ENCODE peak calls at places on chromosomes 5 and 9, in four cellular contexts. One of them, this sample, is unnamed.

GRCh38 chr5:144162686-144163085 is 7.8 kb downstream of the YIPF5 start:
- DNase-seq in mucosa of descending colon: no peak
- DNase-seq in tibial artery: no peak
- DNase-seq in heart left ventricle: no peak
- DNase-seq in this sample: no peak

GRCh38 chr5:16616536-16617271 is at the start of gene RETREG1:
- DNase-seq in tibial artery: peak; percentile 45
- DNase-seq in heart left ventricle: peak; percentile 67
- DNase-seq in mucosa of descending colon: peak; percentile 86
- DNase-seq in this sample: no peak

GRCh38 chr5:157956271-157956885 is 97.4 kb upstream of the CLINT1 start:
- DNase-seq in heart left ventricle: no peak
- DNase-seq in tibial artery: no peak
- DNase-seq in mucosa of descending colon: no peak
- DNase-seq in this sample: no peak

GRCh38 chr5:9454012-9454481 is 91.8 kb downstream of the SEMA5A start:
- DNase-seq in mucosa of descending colon: no peak
- DNase-seq in tibial artery: no peak
- DNase-seq in heart left ventricle: no peak
- DNase-seq in this sample: no peak

GRCh38 chr5:176413255-176413565 is 3.1 kb downstream of the CLTB start:
- DNase-seq in tibial artery: no peak
- DNase-seq in heart left ventricle: no peak
- DNase-seq in mucosa of descending colon: no peak
- DNase-seq in this sample: no peak

GRCh38 chr5:17325770-17326599 is 108.6 kb downstream of the BASP1 start:
- DNase-seq in tibial artery: no peak
- DNase-seq in heart left ventricle: no peak
- DNase-seq in mucosa of descending colon: no peak
- DNase-seq in this sample: no peak

GRCh38 chr9:129972816-129973215 is 70.2 kb downstream of the FNBP1 start:
- DNase-seq in heart left ventricle: no peak
- DNase-seq in mucosa of descending colon: no peak
- DNase-seq in tibial artery: no peak
- DNase-seq in this sample: no peak

GRCh38 chr5:56229106-56229505 is 4.0 kb downstream of the ANKRD55 start:
- DNase-seq in heart left ventricle: no peak
- DNase-seq in tibial artery: no peak
- DNase-seq in mucosa of descending colon: no peak
- DNase-seq in this sample: no peak

GRCh38 chr9:14343236-14343947 is 29.5 kb upstream of the NFIB start:
- DNase-seq in heart left ventricle: no peak
- DNase-seq in tibial artery: no peak
- DNase-seq in mucosa of descending colon: no peak
- DNase-seq in this sample: no peak

GRCh38 chr9:128435611-128436010 is 15.0 kb downstream of the CERCAM start:
- DNase-seq in mucosa of descending colon: no peak
- DNase-seq in tibial artery: no peak
- DNase-seq in heart left ventricle: no peak
- DNase-seq in this sample: no peak

GRCh38 chr9:128439273-128439672 is 16.5 kb upstream of the ODF2 start:
- DNase-seq in heart left ventricle: no peak
- DNase-seq in tibial artery: no peak
- DNase-seq in mucosa of descending colon: no peak
- DNase-seq in this sample: no peak

GRCh38 chr9:128442150-128442549 is 13.7 kb upstream of the ODF2 start:
- DNase-seq in mucosa of descending colon: no peak
- DNase-seq in tibial artery: no peak
- DNase-seq in heart left ventricle: no peak
- DNase-seq in this sample: no peak

GRCh38 chr9:128434340-128434739 is 13.7 kb downstream of the CERCAM start:
- DNase-seq in heart left ventricle: no peak
- DNase-seq in mucosa of descending colon: no peak
- DNase-seq in tibial artery: no peak
- DNase-seq in this sample: no peak

GRCh38 chr9:128438343-128439109 is 17.3 kb upstream of the ODF2 start:
- DNase-seq in mucosa of descending colon: peak; percentile 86
- DNase-seq in tibial artery: peak; percentile 81
- DNase-seq in heart left ventricle: peak; percentile 86
- DNase-seq in this sample: no peak
- TF ChIP-seq CTCF in mucosa of descending colon: peak; percentile 91
- TF ChIP-seq CTCF in tibial artery: peak; percentile 94
- TF ChIP-seq CTCF in heart left ventricle: peak; percentile 90
- TF ChIP-seq CTCF in this sample: peak; percentile 97

DNA sequence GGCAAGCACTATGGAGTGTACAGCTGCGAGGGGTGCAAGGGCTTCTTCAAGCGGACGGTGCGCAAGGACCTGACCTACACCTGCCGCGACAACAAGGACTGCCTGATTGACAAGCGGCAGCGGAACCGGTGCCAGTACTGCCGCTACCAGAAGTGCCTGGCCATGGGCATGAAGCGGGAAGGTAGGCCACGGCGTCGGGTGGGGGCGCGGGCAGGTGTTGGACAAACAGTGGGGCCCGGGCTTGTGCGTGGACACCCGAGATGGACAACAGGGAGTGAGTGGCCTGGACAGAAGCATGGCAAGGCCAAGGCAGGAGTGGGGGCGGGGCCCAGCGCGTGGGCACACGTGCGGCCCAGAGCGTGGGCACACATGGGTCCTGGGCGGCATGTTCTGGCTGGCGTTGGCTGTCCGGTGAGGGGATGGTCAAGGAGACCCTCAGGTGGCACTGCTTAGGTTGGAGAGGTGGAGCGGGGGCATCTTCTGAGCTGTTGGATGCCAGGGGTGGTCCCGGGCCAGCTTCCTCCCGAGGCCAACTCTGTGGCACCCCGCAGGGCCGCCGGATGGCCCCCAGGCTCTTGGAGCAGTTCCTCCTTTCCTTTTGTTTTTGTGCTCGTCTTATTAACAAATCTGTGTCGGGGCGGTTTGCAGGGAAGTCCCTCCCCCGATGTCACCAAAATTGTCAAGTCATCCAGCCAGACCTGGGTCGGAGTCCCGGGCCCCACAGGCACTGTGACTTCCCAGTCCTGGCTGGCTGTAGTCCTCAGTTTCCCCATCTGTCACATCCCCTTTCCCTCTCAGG is 82.9 kb downstream of the RXRA start:
- DNase-seq in tibial artery: no peak
- DNase-seq in heart left ventricle: no peak
- DNase-seq in mucosa of descending colon: no peak
- DNase-seq in this sample: no peak
- H3K36me3 ChIP-seq in tibial artery: peaks cover 26% of the 10 kb centered on the region
- H3K36me3 ChIP-seq in heart left ventricle: peaks cover 15% of the 10 kb centered on the region
- H3K36me3 ChIP-seq in mucosa of descending colon: no peaks in the 10 kb centered on the region
- H3K36me3 ChIP-seq in this sample: peaks cover 12% of the 10 kb centered on the region

DNA sequence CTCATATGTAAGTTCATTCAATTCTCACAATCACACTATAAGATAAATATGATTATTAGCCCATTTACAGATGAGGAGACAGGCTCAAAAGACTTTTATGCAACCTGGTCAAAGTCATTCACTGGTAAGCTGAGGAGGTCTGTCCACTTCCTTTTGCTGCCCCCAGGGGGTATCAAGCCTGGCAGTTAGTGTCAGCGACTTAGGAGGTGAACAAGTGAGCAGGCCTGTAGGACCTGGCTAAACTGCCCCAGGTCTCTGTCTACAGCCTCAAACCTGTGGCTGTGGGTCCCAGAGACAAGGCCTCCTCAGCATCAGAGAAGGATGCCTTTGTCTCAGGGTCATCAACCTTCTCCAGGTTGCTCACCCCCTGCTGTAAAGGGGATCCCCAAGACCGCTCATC is 10.4 kb downstream of the TGFBI start:
- DNase-seq in heart left ventricle: no peak
- DNase-seq in mucosa of descending colon: no peak
- DNase-seq in tibial artery: no peak
- DNase-seq in this sample: no peak
- TF ChIP-seq CTCF in heart left ventricle: no peak
- TF ChIP-seq CTCF in mucosa of descending colon: no peak
- TF ChIP-seq CTCF in tibial artery: no peak
- TF ChIP-seq CTCF in this sample: no peak

GRCh38 chr9:38019731-38020130 is 49.3 kb downstream of the SHB start:
- DNase-seq in tibial artery: no peak
- DNase-seq in mucosa of descending colon: no peak
- DNase-seq in heart left ventricle: no peak
- DNase-seq in this sample: no peak
- H3K36me3 ChIP-seq in tibial artery: no peaks in the 10 kb centered on the region
- H3K36me3 ChIP-seq in mucosa of descending colon: no peaks in the 10 kb centered on the region
- H3K36me3 ChIP-seq in heart left ventricle: peaks cover 3% of the 10 kb centered on the region
- H3K36me3 ChIP-seq in this sample: no peaks in the 10 kb centered on the region

GRCh38 chr5:75017971-75018370 is 34.4 kb downstream of the GCNT4 start:
- DNase-seq in mucosa of descending colon: no peak
- DNase-seq in heart left ventricle: no peak
- DNase-seq in tibial artery: no peak
- DNase-seq in this sample: no peak

GRCh38 chr5:75021229-75021628 is 31.1 kb downstream of the GCNT4 start:
- DNase-seq in heart left ventricle: no peak
- DNase-seq in tibial artery: no peak
- DNase-seq in mucosa of descending colon: no peak
- DNase-seq in this sample: no peak

GRCh38 chr5:75021800-75022199 is 30.6 kb downstream of the GCNT4 start:
- DNase-seq in heart left ventricle: no peak
- DNase-seq in mucosa of descending colon: no peak
- DNase-seq in tibial artery: no peak
- DNase-seq in this sample: no peak

GRCh38 chr5:75018805-75019587 is 33.4 kb downstream of the GCNT4 start:
- DNase-seq in mucosa of descending colon: no peak
- DNase-seq in tibial artery: no peak
- DNase-seq in heart left ventricle: no peak
- DNase-seq in this sample: no peak

GRCh38 chr5:75020016-75020656 is 32.2 kb downstream of the GCNT4 start:
- DNase-seq in tibial artery: no peak
- DNase-seq in heart left ventricle: no peak
- DNase-seq in mucosa of descending colon: no peak
- DNase-seq in this sample: no peak
- TF ChIP-seq CTCF in tibial artery: no peak
- TF ChIP-seq CTCF in heart left ventricle: no peak
- TF ChIP-seq CTCF in mucosa of descending colon: no peak
- TF ChIP-seq CTCF in this sample: no peak

GRCh38 chr5:14299666-14300065 is 156.5 kb downstream of the TRIO start:
- DNase-seq in tibial artery: no peak
- DNase-seq in mucosa of descending colon: no peak
- DNase-seq in heart left ventricle: no peak
- DNase-seq in this sample: no peak

GRCh38 chr5:14298126-14298847 is 155.1 kb downstream of the TRIO start:
- DNase-seq in tibial artery: no peak
- DNase-seq in mucosa of descending colon: no peak
- DNase-seq in heart left ventricle: no peak
- DNase-seq in this sample: peak; percentile 16

GRCh38 chr5:14305045-14305444 is 161.9 kb downstream of the TRIO start:
- DNase-seq in tibial artery: no peak
- DNase-seq in mucosa of descending colon: no peak
- DNase-seq in heart left ventricle: peak; percentile 42
- DNase-seq in this sample: peak; percentile 11

GRCh38 chr5:14306415-14306814 is 163.3 kb downstream of the TRIO start:
- DNase-seq in heart left ventricle: no peak
- DNase-seq in tibial artery: no peak
- DNase-seq in mucosa of descending colon: no peak
- DNase-seq in this sample: no peak

DNA sequence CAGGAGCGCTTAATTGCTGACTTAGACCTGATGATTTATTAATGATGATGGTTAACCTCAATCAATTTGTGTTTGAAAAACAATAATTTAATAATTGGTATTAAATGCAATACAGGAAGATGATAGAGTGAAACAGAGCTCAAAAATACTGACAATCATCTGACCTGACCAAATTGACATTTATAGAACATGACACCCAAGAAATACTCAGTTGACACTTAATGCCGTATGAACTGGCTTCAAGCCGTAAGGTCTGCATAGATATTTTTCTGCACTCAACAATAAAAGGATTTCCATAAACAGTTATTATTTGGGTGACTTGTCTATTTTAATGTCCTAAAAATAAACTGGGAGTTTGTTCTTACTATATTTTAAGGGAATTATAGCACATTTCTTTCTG is 159.2 kb downstream of the TRIO start:
- DNase-seq in tibial artery: no peak
- DNase-seq in mucosa of descending colon: no peak
- DNase-seq in heart left ventricle: no peak
- DNase-seq in this sample: no peak
- H3K36me3 ChIP-seq in tibial artery: peaks cover 56% of the 10 kb centered on the region
- H3K36me3 ChIP-seq in mucosa of descending colon: no peaks in the 10 kb centered on the region
- H3K36me3 ChIP-seq in heart left ventricle: peaks cover 60% of the 10 kb centered on the region
- H3K36me3 ChIP-seq in this sample: peaks cover 23% of the 10 kb centered on the region

GRCh38 chr9:96877269-96877668 is 23.0 kb upstream of the ZNF782 start:
- DNase-seq in tibial artery: no peak
- DNase-seq in mucosa of descending colon: no peak
- DNase-seq in heart left ventricle: no peak
- DNase-seq in this sample: no peak

GRCh38 chr9:96874947-96875459 is 20.7 kb upstream of the ZNF782 start:
- DNase-seq in tibial artery: no peak
- DNase-seq in mucosa of descending colon: peak; percentile 67
- DNase-seq in heart left ventricle: no peak
- DNase-seq in this sample: no peak

GRCh38 chr9:96874201-96874785 is 20.0 kb upstream of the ZNF782 start:
- DNase-seq in tibial artery: no peak
- DNase-seq in mucosa of descending colon: no peak
- DNase-seq in heart left ventricle: no peak
- DNase-seq in this sample: no peak

GRCh38 chr9:96871176-96871575 is 16.9 kb upstream of the ZNF782 start:
- DNase-seq in mucosa of descending colon: no peak
- DNase-seq in heart left ventricle: no peak
- DNase-seq in tibial artery: no peak
- DNase-seq in this sample: no peak

DNA sequence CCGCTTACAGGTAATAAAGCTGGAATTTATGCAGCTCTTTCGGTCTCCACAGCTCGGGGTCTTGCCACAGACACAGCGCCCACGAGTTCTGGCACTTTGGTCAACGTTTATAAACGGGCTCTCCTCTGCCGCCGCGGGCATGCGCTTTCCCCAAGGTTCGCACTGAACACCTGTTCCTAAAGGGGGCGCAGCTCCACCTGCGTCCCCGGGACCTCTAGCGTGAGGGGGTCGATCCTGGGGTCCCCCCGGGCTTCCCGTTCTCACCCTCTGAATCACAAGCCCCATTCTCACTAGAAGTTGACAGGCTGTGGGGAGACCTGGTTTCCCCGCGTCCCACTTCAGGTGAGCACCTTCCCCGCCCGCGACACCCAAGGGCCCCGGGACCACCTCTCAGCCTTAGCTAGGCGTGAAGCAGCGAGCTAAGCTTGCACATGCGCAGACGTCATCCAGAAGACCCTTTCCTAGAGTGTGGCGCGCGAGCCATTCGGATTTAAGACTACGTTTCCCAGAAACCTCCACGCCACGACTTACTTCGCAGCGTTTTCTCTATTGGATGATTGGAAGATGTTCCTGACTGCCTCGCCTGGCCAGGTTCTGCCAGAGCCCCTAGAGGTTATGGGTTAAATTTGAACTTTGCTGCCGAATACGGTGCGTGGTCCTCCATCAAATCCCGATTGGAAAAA is 21.3 kb upstream of the ZNF782 start:
- DNase-seq in heart left ventricle: peak; percentile 22
- DNase-seq in mucosa of descending colon: peak; percentile 77
- DNase-seq in tibial artery: no peak
- DNase-seq in this sample: no peak
- TF ChIP-seq CTCF in heart left ventricle: peak; percentile 0
- TF ChIP-seq CTCF in mucosa of descending colon: no peak
- TF ChIP-seq CTCF in tibial artery: no peak
- TF ChIP-seq CTCF in this sample: peak; percentile 22